ENCODE peak calls at places on chromosomes 13 and 19, in ten cellular contexts. One of them, this sample, is unnamed.

GRCh38 chr13:47039106-47039505 is 142.3 kb upstream of the HTR2A start:
- DNase-seq in SK-N-SH: no peak
- DNase-seq in GM12878: no peak
- DNase-seq in GM23338: no peak
- DNase-seq in HepG2: no peak
- DNase-seq in prostate gland: no peak
- DNase-seq in transverse colon: no peak
- DNase-seq in HCT116: no peak
- DNase-seq in stomach: no peak
- DNase-seq in H1: no peak
- DNase-seq in this sample: no peak

GRCh38 chr13:40993119-40993518 is 26.0 kb downstream of the ELF1 start:
- DNase-seq in HCT116: no peak
- DNase-seq in SK-N-SH: no peak
- DNase-seq in stomach: no peak
- DNase-seq in GM23338: peak; percentile 53
- DNase-seq in H1: no peak
- DNase-seq in HepG2: no peak
- DNase-seq in transverse colon: peak; percentile 26
- DNase-seq in prostate gland: no peak
- DNase-seq in GM12878: no peak
- DNase-seq in this sample: no peak

GRCh38 chr13:33999830-34000605 is 182.1 kb downstream of the RFC3 start:
- DNase-seq in stomach: no peak
- DNase-seq in HCT116: no peak
- DNase-seq in SK-N-SH: no peak
- DNase-seq in GM23338: no peak
- DNase-seq in GM12878: no peak
- DNase-seq in prostate gland: peak; percentile 71
- DNase-seq in HepG2: no peak
- DNase-seq in transverse colon: no peak
- DNase-seq in H1: no peak
- DNase-seq in this sample: no peak

GRCh38 chr13:47503468-47503867 is 497.6 kb downstream of the SUCLA2 start:
- DNase-seq in HepG2: no peak
- DNase-seq in stomach: no peak
- DNase-seq in transverse colon: no peak
- DNase-seq in GM12878: no peak
- DNase-seq in HCT116: no peak
- DNase-seq in H1: no peak
- DNase-seq in prostate gland: no peak
- DNase-seq in GM23338: no peak
- DNase-seq in SK-N-SH: no peak
- DNase-seq in this sample: no peak

GRCh38 chr13:33183431-33184130 is 102.0 kb downstream of the STARD13 start:
- DNase-seq in H1: no peak
- DNase-seq in HCT116: no peak
- DNase-seq in transverse colon: no peak
- DNase-seq in stomach: no peak
- DNase-seq in HepG2: no peak
- DNase-seq in GM12878: no peak
- DNase-seq in GM23338: no peak
- DNase-seq in prostate gland: no peak
- DNase-seq in SK-N-SH: no peak
- DNase-seq in this sample: no peak

GRCh38 chr13:32261567-32261966 is 53.6 kb downstream of the ZAR1L start:
- DNase-seq in HCT116: no peak
- DNase-seq in transverse colon: peak; percentile 37
- DNase-seq in stomach: peak; percentile 41
- DNase-seq in GM23338: no peak
- DNase-seq in prostate gland: peak; percentile 30
- DNase-seq in GM12878: no peak
- DNase-seq in H1: no peak
- DNase-seq in HepG2: no peak
- DNase-seq in SK-N-SH: peak; percentile 25
- DNase-seq in this sample: no peak

GRCh38 chr19:11580665-11581418 is 3.4 kb upstream of the ACP5 start:
- DNase-seq in HCT116: no peak
- DNase-seq in GM12878: no peak
- DNase-seq in H1: no peak
- DNase-seq in stomach: peak; percentile 46
- DNase-seq in transverse colon: no peak
- DNase-seq in prostate gland: peak; percentile 58
- DNase-seq in GM23338: no peak
- DNase-seq in SK-N-SH: no peak
- DNase-seq in HepG2: no peak
- DNase-seq in this sample: no peak

GRCh38 chr13:99955747-99956472 is 15.7 kb downstream of the ZIC5 start:
- DNase-seq in H1: peak; percentile 72
- DNase-seq in HCT116: no peak
- DNase-seq in prostate gland: no peak
- DNase-seq in GM23338: peak; percentile 56
- DNase-seq in SK-N-SH: no peak
- DNase-seq in HepG2: no peak
- DNase-seq in GM12878: no peak
- DNase-seq in stomach: no peak
- DNase-seq in transverse colon: no peak
- DNase-seq in this sample: no peak

GRCh38 chr19:1252818-1253513 is 4.6 kb downstream of the MIDN start:
- DNase-seq in H1: no peak
- DNase-seq in HCT116: no peak
- DNase-seq in GM12878: no peak
- DNase-seq in transverse colon: peak; percentile 91
- DNase-seq in HepG2: peak; percentile 82
- DNase-seq in SK-N-SH: peak; percentile 69
- DNase-seq in prostate gland: peak; percentile 91
- DNase-seq in stomach: peak; percentile 90
- DNase-seq in GM23338: no peak
- DNase-seq in this sample: peak; percentile 93

GRCh38 chr13:109427695-109428094 is 358.7 kb downstream of the IRS2 start:
- DNase-seq in H1: no peak
- DNase-seq in transverse colon: no peak
- DNase-seq in SK-N-SH: no peak
- DNase-seq in HCT116: no peak
- DNase-seq in GM23338: peak; percentile 9
- DNase-seq in GM12878: no peak
- DNase-seq in HepG2: no peak
- DNase-seq in stomach: no peak
- DNase-seq in prostate gland: no peak
- DNase-seq in this sample: no peak
- TF ChIP-seq CTCF in H1: no peak
- TF ChIP-seq CTCF in transverse colon: no peak
- TF ChIP-seq CTCF in SK-N-SH: no peak
- TF ChIP-seq CTCF in HCT116: no peak
- TF ChIP-seq CTCF in GM23338: peak; percentile 38
- TF ChIP-seq CTCF in GM12878: no peak
- TF ChIP-seq CTCF in HepG2: no peak
- TF ChIP-seq CTCF in stomach: no peak
- TF ChIP-seq CTCF in prostate gland: no peak
- TF ChIP-seq CTCF in this sample: no peak

GRCh38 chr19:15404780-15405211 is 14.0 kb downstream of the AKAP8L start:
- DNase-seq in HCT116: no peak
- DNase-seq in prostate gland: no peak
- DNase-seq in stomach: no peak
- DNase-seq in SK-N-SH: no peak
- DNase-seq in HepG2: no peak
- DNase-seq in GM23338: no peak
- DNase-seq in transverse colon: no peak
- DNase-seq in GM12878: no peak
- DNase-seq in H1: no peak
- DNase-seq in this sample: no peak

GRCh38 chr19:15401397-15401710 is 17.4 kb downstream of the AKAP8L start:
- DNase-seq in H1: no peak
- DNase-seq in prostate gland: no peak
- DNase-seq in SK-N-SH: no peak
- DNase-seq in HepG2: no peak
- DNase-seq in stomach: no peak
- DNase-seq in transverse colon: no peak
- DNase-seq in GM23338: no peak
- DNase-seq in HCT116: no peak
- DNase-seq in GM12878: no peak
- DNase-seq in this sample: no peak

GRCh38 chr19:15402411-15403150 is 16.2 kb downstream of the AKAP8L start:
- DNase-seq in HepG2: no peak
- DNase-seq in stomach: no peak
- DNase-seq in SK-N-SH: no peak
- DNase-seq in HCT116: no peak
- DNase-seq in H1: no peak
- DNase-seq in prostate gland: no peak
- DNase-seq in GM12878: no peak
- DNase-seq in GM23338: no peak
- DNase-seq in transverse colon: no peak
- DNase-seq in this sample: no peak

GRCh38 chr19:15403151-15403531 is 15.6 kb downstream of the AKAP8L start:
- DNase-seq in stomach: no peak
- DNase-seq in SK-N-SH: no peak
- DNase-seq in GM12878: no peak
- DNase-seq in GM23338: no peak
- DNase-seq in HCT116: no peak
- DNase-seq in transverse colon: no peak
- DNase-seq in H1: no peak
- DNase-seq in prostate gland: no peak
- DNase-seq in HepG2: no peak
- DNase-seq in this sample: no peak

GRCh38 chr19:15404097-15404779 is 14.6 kb downstream of the AKAP8L start:
- DNase-seq in prostate gland: no peak
- DNase-seq in GM23338: no peak
- DNase-seq in HCT116: no peak
- DNase-seq in SK-N-SH: no peak
- DNase-seq in HepG2: no peak
- DNase-seq in H1: no peak
- DNase-seq in transverse colon: no peak
- DNase-seq in GM12878: no peak
- DNase-seq in stomach: no peak
- DNase-seq in this sample: no peak
- TF ChIP-seq POLR2AphosphoS5 in prostate gland: peak; percentile 48
- TF ChIP-seq POLR2AphosphoS5 in GM23338: no peak
- TF ChIP-seq POLR2AphosphoS5 in HCT116: no peak
- TF ChIP-seq POLR2AphosphoS5 in SK-N-SH: no peak
- TF ChIP-seq POLR2AphosphoS5 in HepG2: no peak
- TF ChIP-seq POLR2AphosphoS5 in H1: no peak
- TF ChIP-seq POLR2AphosphoS5 in transverse colon: no peak
- TF ChIP-seq POLR2AphosphoS5 in GM12878: no peak
- TF ChIP-seq POLR2AphosphoS5 in stomach: peak; percentile 10
- TF ChIP-seq POLR2AphosphoS5 in this sample: no peak

GRCh38 chr13:39474600-39474999 is 128.4 kb downstream of the LHFPL6 start:
- DNase-seq in SK-N-SH: no peak
- DNase-seq in prostate gland: no peak
- DNase-seq in HepG2: no peak
- DNase-seq in GM23338: no peak
- DNase-seq in H1: no peak
- DNase-seq in transverse colon: no peak
- DNase-seq in stomach: no peak
- DNase-seq in HCT116: no peak
- DNase-seq in GM12878: no peak
- DNase-seq in this sample: no peak
- TF ChIP-seq CTCF in SK-N-SH: no peak
- TF ChIP-seq CTCF in prostate gland: no peak
- TF ChIP-seq CTCF in HepG2: no peak
- TF ChIP-seq CTCF in GM23338: no peak
- TF ChIP-seq CTCF in H1: no peak
- TF ChIP-seq CTCF in transverse colon: no peak
- TF ChIP-seq CTCF in stomach: no peak
- TF ChIP-seq CTCF in HCT116: no peak
- TF ChIP-seq CTCF in GM12878: no peak
- TF ChIP-seq CTCF in this sample: no peak

GRCh38 chr13:45422731-45423130 is 4.6 kb upstream of the SLC25A30 start:
- DNase-seq in transverse colon: no peak
- DNase-seq in stomach: no peak
- DNase-seq in SK-N-SH: no peak
- DNase-seq in HepG2: no peak
- DNase-seq in prostate gland: no peak
- DNase-seq in HCT116: no peak
- DNase-seq in GM23338: peak; percentile 24
- DNase-seq in GM12878: no peak
- DNase-seq in H1: peak; percentile 47
- DNase-seq in this sample: no peak
- TF ChIP-seq POLR2AphosphoS5 in transverse colon: no peak
- TF ChIP-seq POLR2AphosphoS5 in stomach: no peak
- TF ChIP-seq POLR2AphosphoS5 in SK-N-SH: no peak
- TF ChIP-seq POLR2AphosphoS5 in HepG2: no peak
- TF ChIP-seq POLR2AphosphoS5 in prostate gland: no peak
- TF ChIP-seq POLR2AphosphoS5 in HCT116: no peak
- TF ChIP-seq POLR2AphosphoS5 in GM23338: no peak
- TF ChIP-seq POLR2AphosphoS5 in GM12878: no peak
- TF ChIP-seq POLR2AphosphoS5 in H1: no peak
- TF ChIP-seq POLR2AphosphoS5 in this sample: no peak

DNA sequence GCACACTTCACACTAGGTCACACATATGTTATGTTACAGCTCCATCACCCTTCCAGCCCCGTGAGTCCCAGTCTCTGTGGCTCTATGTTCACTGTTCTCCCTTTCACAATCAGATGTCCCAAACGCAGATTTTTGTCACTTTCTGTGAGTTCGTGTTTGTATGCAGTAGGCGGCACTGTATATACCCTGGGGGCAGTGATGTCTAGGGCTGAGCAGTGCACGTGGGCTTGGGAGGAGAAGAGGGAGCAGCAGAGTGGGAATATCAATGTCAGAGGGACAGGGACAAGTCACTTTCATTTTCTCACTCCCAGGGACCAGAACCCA is 22.0 kb downstream of the PSG1 start:
- DNase-seq in HepG2: no peak
- DNase-seq in H1: no peak
- DNase-seq in GM23338: no peak
- DNase-seq in SK-N-SH: no peak
- DNase-seq in HCT116: no peak
- DNase-seq in stomach: no peak
- DNase-seq in GM12878: no peak
- DNase-seq in prostate gland: no peak
- DNase-seq in transverse colon: no peak
- DNase-seq in this sample: no peak
- TF ChIP-seq CTCF in HepG2: no peak
- TF ChIP-seq CTCF in H1: no peak
- TF ChIP-seq CTCF in GM23338: peak; percentile 5
- TF ChIP-seq CTCF in SK-N-SH: no peak
- TF ChIP-seq CTCF in HCT116: peak; percentile 21
- TF ChIP-seq CTCF in stomach: no peak
- TF ChIP-seq CTCF in GM12878: no peak
- TF ChIP-seq CTCF in prostate gland: no peak
- TF ChIP-seq CTCF in transverse colon: no peak
- TF ChIP-seq CTCF in this sample: no peak

DNA sequence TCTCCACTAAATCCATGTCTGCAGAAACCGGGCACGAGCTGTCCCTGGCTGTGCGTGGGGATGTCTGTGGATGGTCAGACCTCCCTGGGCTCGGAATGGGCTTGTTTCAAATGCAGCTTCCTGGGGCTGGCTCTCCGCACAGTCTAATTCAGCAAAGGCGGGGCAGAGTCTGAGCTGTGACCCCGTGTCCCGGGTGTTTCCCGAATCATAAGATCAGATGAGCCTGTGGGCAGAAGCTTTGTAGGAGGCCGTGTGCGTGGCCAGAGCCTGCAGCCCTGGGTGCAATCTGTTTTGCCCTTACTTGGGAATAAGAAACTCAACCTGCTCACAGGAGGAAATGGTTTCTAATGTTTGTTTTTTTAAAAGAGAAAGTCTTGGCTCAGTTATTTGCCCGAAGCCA is 13.9 kb upstream of the GNA11 start:
- DNase-seq in H1: no peak
- DNase-seq in prostate gland: no peak
- DNase-seq in transverse colon: peak; percentile 79
- DNase-seq in HepG2: no peak
- DNase-seq in stomach: no peak
- DNase-seq in SK-N-SH: peak; percentile 27
- DNase-seq in GM23338: no peak
- DNase-seq in GM12878: no peak
- DNase-seq in HCT116: no peak
- DNase-seq in this sample: peak; percentile 77
- TF ChIP-seq POLR2AphosphoS5 in H1: no peak
- TF ChIP-seq POLR2AphosphoS5 in prostate gland: peak; percentile 60
- TF ChIP-seq POLR2AphosphoS5 in transverse colon: peak; percentile 41
- TF ChIP-seq POLR2AphosphoS5 in HepG2: no peak
- TF ChIP-seq POLR2AphosphoS5 in stomach: no peak
- TF ChIP-seq POLR2AphosphoS5 in SK-N-SH: no peak
- TF ChIP-seq POLR2AphosphoS5 in GM23338: no peak
- TF ChIP-seq POLR2AphosphoS5 in GM12878: no peak
- TF ChIP-seq POLR2AphosphoS5 in HCT116: no peak
- TF ChIP-seq POLR2AphosphoS5 in this sample: peak; percentile 48

This sample was measured in breast epithelium.